ENCODE peak calls at places on chromosomes 7 and 10, in six cellular contexts. I is K562, B is H1, V is SK-N-SH, L is GM12878, Y is HepG2. K is an unnamed sample.
A peak's percentile ranks its signal among the peaks of the same experiment; 100 is the strongest.

GRCh38 chr10:58830748-58831147 is 318.1 kb downstream of the BICC1 start:
- DNase-seq in I (no peak), B (no peak), V (peak; percentile 35), L (no peak), Y (no peak), K (no peak)

GRCh38 chr7:2109936-2110585 is 122.7 kb downstream of the MAD1L1 start:
- DNase-seq in I (peak; percentile 89), B (no peak), V (no peak), L (peak; percentile 36), Y (peak; percentile 70), K (peak; percentile 68)

GRCh38 chr7:454356-455109 is 65.1 kb downstream of the PDGFA start:
- DNase-seq in I (no peak), B (no peak), V (no peak), L (no peak), Y (no peak), K (no peak)

GRCh38 chr7:156360835-156361234 is 279.7 kb upstream of the RNF32 start:
- DNase-seq in I (no peak), B (no peak), V (no peak), L (no peak), Y (no peak), K (no peak)

GRCh38 chr10:52083422-52083821 is 230.7 kb upstream of the DKK1 start:
- DNase-seq in I (no peak), B (no peak), V (no peak), L (no peak), Y (no peak), K (no peak)

GRCh38 chr7:88281729-88282128 is 25.0 kb downstream of the STEAP4 start:
- DNase-seq in I (no peak), B (no peak), V (no peak), L (no peak), Y (no peak), K (no peak)

GRCh38 chr10:79449181-79450146 is 4.0 kb upstream of the ZCCHC24 start:
- DNase-seq in I (peak; percentile 62), B (no peak), V (no peak), L (no peak), Y (no peak), K (no peak)

GRCh38 chr7:5035276-5035675 is 10.4 kb upstream of the RBAK start:
- DNase-seq in I (no peak), B (no peak), V (no peak), L (no peak), Y (no peak), K (no peak)

GRCh38 chr7:39130304-39130703 is 152.6 kb downstream of the POU6F2 start:
- DNase-seq in I (no peak), B (no peak), V (no peak), L (no peak), Y (no peak), K (no peak)

GRCh38 chr10:109902992-109903947 is 20.0 kb downstream of the XPNPEP1 start:
- DNase-seq in I (no peak), B (no peak), V (no peak), L (no peak), Y (no peak), K (no peak)

GRCh38 chr7:78734626-78735025 is 718.8 kb downstream of the MAGI2 start:
- DNase-seq in I (no peak), B (no peak), V (no peak), L (peak; percentile 1), Y (no peak), K (no peak)

GRCh38 chr7:116354171-116354545 is 143.8 kb downstream of the TES start:
- DNase-seq in I (no peak), B (no peak), V (no peak), L (no peak), Y (no peak), K (no peak)

GRCh38 chr10:85547460-85548023 is 819.1 kb downstream of the GRID1 start:
- DNase-seq in I (no peak), B (no peak), V (no peak), L (no peak), Y (no peak), K (no peak)

GRCh38 chr7:98810166-98810802 is 59.5 kb downstream of the TMEM130 start:
- DNase-seq in I (no peak), B (no peak), V (peak; percentile 77), L (no peak), Y (no peak), K (no peak)

GRCh38 chr7:22356010-22356854 is 722 bp downstream of the RAPGEF5 start:
- DNase-seq in I (no peak), B (no peak), V (peak; percentile 33), L (no peak), Y (peak; percentile 28), K (no peak)

GRCh38 chr10:78550090-78550489 is 516.4 kb downstream of the RPS24 start:
- DNase-seq in I (no peak), B (no peak), V (no peak), L (no peak), Y (no peak), K (no peak)

GRCh38 chr7:27207348-27207985 is 7.6 kb upstream of the HOXA13 start:
- DNase-seq in I (no peak), B (no peak), V (no peak), L (no peak), Y (no peak), K (no peak)

GRCh38 chr10:36168777-36169176 is 526.7 kb upstream of the FZD8 start:
- DNase-seq in I (no peak), B (no peak), V (no peak), L (no peak), Y (no peak), K (no peak)

GRCh38 chr10:49177391-49178355 is 10.5 kb downstream of the TMEM273 start:
- DNase-seq in I (peak; percentile 88), B (no peak), V (no peak), L (peak; percentile 85), Y (peak; percentile 13), K (no peak)

GRCh38 chr7:106071356-106071998 is 40.6 kb downstream of the SYPL1 start:
- DNase-seq in I (no peak), B (no peak), V (peak; percentile 49), L (peak; percentile 98), Y (no peak), K (peak; percentile 54)

GRCh38 chr10:101166430-101166829 is 35.3 kb downstream of the TLX1 start:
- DNase-seq in I (no peak), B (no peak), V (no peak), L (no peak), Y (no peak), K (no peak)

GRCh38 chr10:11918384-11918783 is 95.2 kb downstream of the PROSER2 start:
- DNase-seq in I (no peak), B (no peak), V (no peak), L (no peak), Y (no peak), K (no peak)

GRCh38 chr7:1644341-1645070 is 25.6 kb upstream of the ELFN1 start:
- DNase-seq in I (peak; percentile 51), B (no peak), V (no peak), L (no peak), Y (peak; percentile 41), K (no peak)

GRCh38 chr10:97150191-97150590 is 35.6 kb downstream of the SLIT1 start:
- DNase-seq in I (no peak), B (no peak), V (peak; percentile 45), L (no peak), Y (no peak), K (no peak)

GRCh38 chr7:151141855-151142685 is 25.4 kb downstream of the GBX1 start:
- DNase-seq in I (no peak), B (no peak), V (no peak), L (no peak), Y (no peak), K (no peak)

GRCh38 chr7:18558503-18558902 is 63.0 kb downstream of the HDAC9 start:
- DNase-seq in I (no peak), B (no peak), V (no peak), L (no peak), Y (no peak), K (no peak)

GRCh38 chr7:11548532-11548931 is 283.5 kb downstream of the THSD7A start:
- DNase-seq in I (no peak), B (no peak), V (no peak), L (no peak), Y (no peak), K (no peak)

GRCh38 chr7:88254721-88255120 is 34.9 kb upstream of the SRI start:
- DNase-seq in I (no peak), B (no peak), V (no peak), L (no peak), Y (peak; percentile 3), K (no peak)

GRCh38 chr7:125279956-125280355 is 350.3 kb upstream of the POT1 start:
- DNase-seq in I (no peak), B (no peak), V (no peak), L (no peak), Y (no peak), K (no peak)

GRCh38 chr10:71396714-71397339 is at the start of gene CDH23:
- DNase-seq in I (peak; percentile 36), B (no peak), V (peak; percentile 88), L (no peak), Y (no peak), K (no peak)

GRCh38 chr7:151012031-151012692 is 12.1 kb downstream of the ATG9B start:
- DNase-seq in I (no peak), B (no peak), V (no peak), L (no peak), Y (peak; percentile 70), K (no peak)

GRCh38 chr7:47581821-47582747 is at the start of gene TNS3:
- DNase-seq in I (no peak), B (no peak), V (peak; percentile 84), L (no peak), Y (no peak), K (no peak)
- TF ChIP-seq CTCF in I (no peak), B (peak; percentile 30), V (peak; percentile 38), L (no peak), Y (peak; percentile 26), K (no peak)

DNA sequence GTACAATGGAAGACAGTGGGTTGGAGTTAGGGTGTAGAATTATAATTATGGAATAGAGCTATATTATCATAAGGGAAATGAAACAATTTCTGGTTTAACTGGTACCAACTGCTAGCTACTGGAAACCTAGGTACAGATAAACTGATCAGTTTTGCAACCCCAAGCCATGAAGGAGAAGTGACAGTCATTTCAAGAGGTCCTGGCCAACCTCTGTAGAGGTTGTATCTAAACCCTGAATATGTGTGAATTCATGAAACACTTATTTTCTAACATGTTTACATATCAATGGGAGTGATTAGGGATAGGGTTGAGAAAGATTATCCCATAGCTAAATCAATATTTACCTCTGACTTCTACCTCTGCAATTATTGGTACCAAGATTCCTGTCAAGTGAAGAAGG is 29.9 kb upstream of the CC2D2B start:
- DNase-seq in I (no peak), B (no peak), V (no peak), L (no peak), Y (no peak), K (no peak)
- TF ChIP-seq GABPA in I (no peak), B (no peak), V (no peak), L (no peak), Y (no peak), K (no peak)

DNA sequence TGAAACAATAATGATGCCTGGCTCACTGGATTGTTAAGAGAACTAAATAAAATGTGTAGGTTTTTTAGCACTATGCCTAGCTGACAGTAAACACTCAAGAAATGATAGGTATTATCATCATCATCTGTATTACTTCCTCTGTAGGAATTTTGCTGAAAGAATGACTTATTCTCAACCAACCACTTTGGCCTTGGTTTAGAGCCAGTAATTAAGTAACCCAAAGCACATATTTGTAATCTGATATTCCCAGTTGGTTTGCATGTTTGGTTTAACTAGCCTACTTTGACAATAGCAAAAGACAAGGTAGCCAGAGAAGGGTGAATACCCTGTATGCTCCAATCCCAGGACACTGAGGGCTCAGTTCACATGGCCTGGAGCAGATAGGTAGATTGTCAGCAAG is 34.4 kb downstream of the BCAP29 start:
- DNase-seq in I (no peak), B (no peak), V (no peak), L (no peak), Y (peak; percentile 15), K (no peak)
- H3K27ac ChIP-seq in I (no peak overlapping the region), B (no peak overlapping the region), V (peak overlapping the region; percentile 7), L (no peak overlapping the region), Y (no peak overlapping the region), K (no peak overlapping the region)

GRCh38 chr10:74991435-74991834 is 120.0 kb upstream of the SAMD8 start:
- DNase-seq in I (peak; percentile 66), B (no peak), V (peak; percentile 17), L (no peak), Y (peak; percentile 60), K (no peak)
- TF ChIP-seq CTCF in I (peak; percentile 55), B (no peak), V (peak; percentile 55), L (peak; percentile 45), Y (no peak), K (no peak)

K was measured in HL-60.